ENCODE peak calls at places on chromosomes 13 and 19, in eight cellular contexts. Y is IMR-90, D is endodermal cell, P is HCT116, A is T-helper 17 cell, S is RWPE2, I is mucosa of descending colon, R is A673. N is an unnamed sample. For H3K9me3, the result is how much of the 10 kb centered on the place peaks cover.

GRCh38 chr19:10001899-10002298 is 8.4 kb downstream of the COL5A3 start:
- DNase-seq in Y (no peak), D (peak), P (no peak), A (no peak), S (no peak), I (peak), R (peak), N (peak)

GRCh38 chr13:20412761-20413355 is 112.8 kb downstream of the CRYL1 start:
- DNase-seq in Y (peak), D (peak), P (no peak), A (no peak), S (no peak), I (no peak), R (no peak), N (peak)

GRCh38 chr19:10854350-10855089 is 6.3 kb downstream of the C19orf38 start:
- DNase-seq in Y (no peak), D (no peak), P (no peak), A (no peak), S (no peak), I (no peak), R (no peak), N (no peak)

GRCh38 chr19:55336101-55336500 is 3.6 kb upstream of the KMT5C start:
- DNase-seq in Y (no peak), D (no peak), P (no peak), A (no peak), S (peak), I (no peak), R (no peak), N (no peak)

GRCh38 chr13:42967660-42968059 is 24.4 kb downstream of the EPSTI1 start:
- DNase-seq in Y (no peak), D (no peak), P (no peak), A (no peak), S (no peak), I (no peak), R (no peak), N (no peak)

GRCh38 chr13:66040506-66040905 is 1189.6 kb downstream of the PCDH9 start:
- DNase-seq in Y (no peak), D (no peak), P (no peak), A (no peak), S (no peak), I (no peak), R (no peak), N (no peak)

GRCh38 chr13:109180905-109181425 is 551.6 kb downstream of the MYO16 start:
- DNase-seq in Y (peak), D (no peak), P (peak), A (no peak), S (no peak), I (no peak), R (peak), N (no peak)

GRCh38 chr19:40341601-40342482 is 6.4 kb downstream of the C19orf47 start:
- DNase-seq in Y (no peak), D (no peak), P (no peak), A (no peak), S (no peak), I (no peak), R (no peak), N (no peak)

GRCh38 chr19:45187421-45188100 is 9.0 kb downstream of the BLOC1S3 start:
- DNase-seq in Y (no peak), D (peak), P (no peak), A (no peak), S (no peak), I (no peak), R (peak), N (no peak)

GRCh38 chr13:97273341-97273831 is 51.3 kb downstream of the MBNL2 start:
- DNase-seq in Y (no peak), D (no peak), P (no peak), A (no peak), S (peak), I (no peak), R (no peak), N (no peak)

GRCh38 chr19:57888494-57889231 is at the start of gene ZNF814:
- DNase-seq in Y (peak), D (peak), P (no peak), A (peak), S (peak), I (peak), R (peak), N (peak)

GRCh38 chr19:56690668-56691067 is 19.1 kb upstream of the ZNF835 start:
- DNase-seq in Y (no peak), D (no peak), P (no peak), A (no peak), S (no peak), I (no peak), R (no peak), N (no peak)

GRCh38 chr13:24270639-24271131 is 38.7 kb upstream of the C1QTNF9 start:
- DNase-seq in Y (peak), D (peak), P (no peak), A (peak), S (no peak), I (peak), R (peak), N (no peak)

GRCh38 chr13:27578121-27579030 is 42.0 kb downstream of the LNX2 start:
- DNase-seq in Y (peak), D (peak), P (no peak), A (no peak), S (no peak), I (no peak), R (no peak), N (no peak)

GRCh38 chr13:92461831-92462230 is 764.8 kb upstream of the GPC6 start:
- DNase-seq in Y (no peak), D (no peak), P (no peak), A (no peak), S (no peak), I (no peak), R (no peak), N (no peak)

GRCh38 chr13:36986462-36987240 is 12.5 kb downstream of the ALG5 start:
- DNase-seq in Y (peak), D (no peak), P (no peak), A (no peak), S (no peak), I (no peak), R (no peak), N (no peak)

GRCh38 chr13:31200636-31200970 is 828 bp downstream of the B3GLCT start:
- DNase-seq in Y (no peak), D (peak), P (no peak), A (peak), S (no peak), I (peak), R (peak), N (no peak)

GRCh38 chr13:40077396-40078027 is 422.1 kb downstream of the COG6 start:
- DNase-seq in Y (no peak), D (no peak), P (no peak), A (no peak), S (no peak), I (no peak), R (no peak), N (no peak)

GRCh38 chr13:112877976-112878955 is 90.7 kb upstream of the MCF2L start:
- DNase-seq in Y (no peak), D (peak), P (no peak), A (no peak), S (peak), I (no peak), R (no peak), N (no peak)

GRCh38 chr13:67231481-67231940 is 1.4 kb upstream of the PCDH9 start:
- DNase-seq in Y (no peak), D (no peak), P (no peak), A (no peak), S (no peak), I (no peak), R (no peak), N (no peak)

GRCh38 chr13:24851546-24851945 is 87.6 kb downstream of the RNF17 start:
- DNase-seq in Y (peak), D (no peak), P (no peak), A (no peak), S (no peak), I (no peak), R (no peak), N (no peak)

GRCh38 chr19:12694641-12695040 is 1.8 kb downstream of the FBXW9 start:
- DNase-seq in Y (no peak), D (peak), P (no peak), A (no peak), S (no peak), I (no peak), R (no peak), N (no peak)

GRCh38 chr13:94595006-94595942 is 678 bp downstream of the TGDS start:
- DNase-seq in Y (peak), D (peak), P (no peak), A (no peak), S (no peak), I (peak), R (peak), N (no peak)

GRCh38 chr13:50227356-50227755 is 212.1 kb downstream of the KCNRG start:
- DNase-seq in Y (no peak), D (no peak), P (no peak), A (no peak), S (no peak), I (no peak), R (no peak), N (no peak)

GRCh38 chr19:13215572-13216380 is 65.6 kb downstream of the IER2 start:
- DNase-seq in Y (no peak), D (no peak), P (no peak), A (no peak), S (no peak), I (no peak), R (no peak), N (no peak)

GRCh38 chr19:44476559-44477408 is 23.5 kb downstream of the ZNF180 start:
- DNase-seq in Y (peak), D (no peak), P (no peak), A (no peak), S (no peak), I (no peak), R (peak), N (no peak)

GRCh38 chr19:56837004-56837403 is 3.5 kb downstream of the PEG3 start:
- DNase-seq in Y (no peak), D (no peak), P (no peak), A (no peak), S (no peak), I (no peak), R (peak), N (no peak)

GRCh38 chr19:31270897-31271568 is 78.2 kb downstream of the TSHZ3 start:
- DNase-seq in Y (peak), D (no peak), P (no peak), A (no peak), S (no peak), I (no peak), R (no peak), N (no peak)

GRCh38 chr13:28447989-28448388 is 46.9 kb downstream of the FLT1 start:
- DNase-seq in Y (no peak), D (no peak), P (no peak), A (no peak), S (no peak), I (no peak), R (no peak), N (no peak)

GRCh38 chr19:3617463-3617862 is 9.1 kb downstream of the CACTIN start:
- DNase-seq in Y (no peak), D (peak), P (no peak), A (no peak), S (peak), I (no peak), R (no peak), N (no peak)

GRCh38 chr13:25847145-25847544 is 204.7 kb downstream of the SHISA2 start:
- DNase-seq in Y (no peak), D (no peak), P (no peak), A (no peak), S (no peak), I (no peak), R (no peak), N (no peak)

GRCh38 chr19:12993562-12993961 is 1.7 kb upstream of the NFIX start:
- DNase-seq in Y (no peak), D (no peak), P (no peak), A (no peak), S (no peak), I (no peak), R (no peak), N (no peak)

GRCh38 chr19:12946092-12946845 is 607 bp downstream of the RAD23A start:
- DNase-seq in Y (peak), D (peak), P (peak), A (peak), S (peak), I (peak), R (peak), N (no peak)

GRCh38 chr19:55095260-55096060 is 19.8 kb downstream of the EPS8L1 start:
- DNase-seq in Y (no peak), D (peak), P (no peak), A (no peak), S (no peak), I (no peak), R (peak), N (no peak)

DNA sequence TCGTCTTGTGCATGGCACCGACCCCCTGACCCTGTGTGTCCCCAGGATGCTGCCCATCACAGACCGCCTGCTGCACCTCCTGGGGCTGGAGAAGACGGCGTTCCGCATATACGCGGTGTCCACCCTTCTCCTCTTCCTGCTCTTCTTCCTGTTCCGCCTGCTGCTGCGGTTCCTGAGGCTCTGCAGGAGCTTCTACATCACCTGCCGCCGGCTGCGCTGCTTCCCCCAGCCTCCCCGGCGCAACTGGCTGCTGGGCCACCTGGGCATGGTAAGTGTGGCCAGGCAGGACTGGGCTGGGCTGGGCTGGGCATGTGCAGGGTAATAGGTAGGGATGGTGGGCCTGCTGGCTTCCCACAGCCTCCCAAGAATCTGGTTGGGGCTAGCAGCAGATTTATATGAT is 17.0 kb downstream of the CYP4F22 start:
- DNase-seq in Y (no peak), D (no peak), P (no peak), A (no peak), S (no peak), I (no peak), R (no peak), N (no peak)
- H3K9me3 ChIP-seq in Y (under half), D (under half), P (under half), A (under half), S (under half), I (under half), R (under half), N (under half)

DNA sequence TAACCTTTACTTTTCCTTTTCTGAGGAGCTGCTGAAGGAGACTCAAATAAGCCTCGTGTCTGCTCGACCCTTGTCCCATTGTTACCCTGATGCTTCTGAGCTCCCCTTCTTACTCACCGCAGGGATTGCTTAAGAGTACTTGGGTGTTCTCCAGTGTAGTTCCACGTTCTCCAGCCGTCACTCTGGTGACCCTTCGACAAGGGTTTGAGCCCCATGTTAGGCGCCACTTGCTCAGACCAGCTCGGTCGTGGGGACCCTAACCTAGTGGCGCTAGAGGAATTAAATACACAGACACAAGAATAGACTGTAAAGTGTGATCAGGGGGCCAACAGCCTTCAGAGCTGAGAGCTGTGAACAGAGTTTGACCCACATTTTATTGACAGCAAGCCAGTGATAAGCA is 10.3 kb downstream of the ZNF480 start:
- DNase-seq in Y (peak), D (peak), P (peak), A (no peak), S (no peak), I (no peak), R (peak), N (no peak)
- H3K9me3 ChIP-seq in Y (half or more), D (half or more), P (under half), A (under half), S (under half), I (half or more), R (under half), N (under half)

GRCh38 chr19:52022193-52022592 is 6.0 kb downstream of the ZNF614 start:
- DNase-seq in Y (no peak), D (no peak), P (no peak), A (no peak), S (no peak), I (no peak), R (no peak), N (no peak)

GRCh38 chr19:52020506-52020905 is 7.7 kb downstream of the ZNF614 start:
- DNase-seq in Y (no peak), D (no peak), P (no peak), A (no peak), S (no peak), I (no peak), R (no peak), N (no peak)
- H3K9me3 ChIP-seq in Y (under half), D (half or more), P (under half), A (half or more), S (under half), I (half or more), R (half or more), N (under half)

DNA sequence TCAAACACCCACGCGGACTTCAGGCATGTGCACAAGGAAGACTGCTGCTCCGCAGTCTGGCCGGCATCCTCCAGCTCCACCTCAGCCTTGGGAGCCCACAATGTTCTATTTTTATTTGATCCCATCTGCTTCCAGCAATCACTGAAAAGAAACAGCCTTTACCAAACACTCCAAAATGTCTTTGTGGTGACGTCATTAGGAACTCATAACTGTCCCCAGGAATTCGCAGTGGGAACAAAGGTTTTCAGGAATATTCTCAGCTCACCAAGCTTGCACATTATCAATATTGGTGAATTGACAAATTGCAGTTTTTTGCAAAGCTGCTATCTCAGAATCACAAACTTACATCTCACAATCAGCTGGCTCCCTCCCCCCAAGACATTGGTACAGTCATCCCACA is 15.2 kb upstream of the ZNF841 start:
- DNase-seq in Y (no peak), D (no peak), P (no peak), A (no peak), S (no peak), I (no peak), R (no peak), N (no peak)
- H3K9me3 ChIP-seq in Y (half or more), D (half or more), P (under half), A (under half), S (under half), I (half or more), R (half or more), N (under half)

DNA sequence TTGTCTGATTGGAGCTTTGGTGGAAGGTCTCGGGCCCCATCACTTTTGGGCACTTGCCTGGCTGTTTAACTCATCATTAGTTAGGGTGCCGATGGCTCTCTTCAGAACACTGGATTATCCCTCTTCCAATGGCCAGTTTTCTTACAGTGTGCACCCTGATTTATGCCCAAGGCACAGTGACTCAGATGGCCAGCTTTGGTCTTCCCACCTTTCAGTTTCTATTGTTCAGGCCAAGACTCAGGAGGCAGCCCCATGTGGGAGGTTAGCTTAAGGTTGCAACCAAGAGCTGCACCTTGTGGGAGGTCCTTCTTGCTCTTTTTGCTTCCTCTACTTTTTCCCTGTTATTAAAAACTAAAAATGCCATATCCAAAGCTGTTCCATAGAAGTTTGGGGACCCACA is 121.0 kb upstream of the ZNF91 start:
- DNase-seq in Y (no peak), D (no peak), P (no peak), A (no peak), S (no peak), I (no peak), R (no peak), N (no peak)
- H3K9me3 ChIP-seq in Y (under half), D (half or more), P (under half), A (under half), S (under half), I (under half), R (under half), N (under half)